ENCODE peak calls at places on chromosomes 2 and 18, in ten cellular contexts. One of them, this sample, is unnamed.

GRCh38 chr2:53362934-53363333 is 404.7 kb upstream of the CHAC2 start:
- DNase-seq in NCI-H2081 treated with DMSO at 0.1 percent for 48 hours: no peak
- DNase-seq in pons: no peak
- DNase-seq in skeletal muscle cell: no peak
- DNase-seq in NCI-H1105: no peak
- DNase-seq in B cell: no peak
- DNase-seq in activated CD4-positive, CD25-positive, alpha-beta regulatory T cell treated with anti-CD3 and anti-CD28 coated beads, Interleukin-2, amount 50 U/mL, for 72 hours: no peak
- DNase-seq in RWPE1: no peak
- DNase-seq in naive B cell: no peak
- DNase-seq in occipital lobe: no peak
- DNase-seq in this sample: no peak

GRCh38 chr2:84946204-84947009 is 24.6 kb upstream of the KCMF1 start:
- DNase-seq in skeletal muscle cell: peak
- DNase-seq in activated CD4-positive, CD25-positive, alpha-beta regulatory T cell treated with anti-CD3 and anti-CD28 coated beads, Interleukin-2, amount 50 U/mL, for 72 hours: peak
- DNase-seq in B cell: peak
- DNase-seq in pons: peak
- DNase-seq in RWPE1: peak
- DNase-seq in NCI-H2081 treated with DMSO at 0.1 percent for 48 hours: no peak
- DNase-seq in naive B cell: peak
- DNase-seq in occipital lobe: no peak
- DNase-seq in NCI-H1105: no peak
- DNase-seq in this sample: peak

GRCh38 chr2:108348816-108349570 is 28.8 kb upstream of the SULT1C4 start:
- DNase-seq in B cell: no peak
- DNase-seq in naive B cell: no peak
- DNase-seq in activated CD4-positive, CD25-positive, alpha-beta regulatory T cell treated with anti-CD3 and anti-CD28 coated beads, Interleukin-2, amount 50 U/mL, for 72 hours: no peak
- DNase-seq in NCI-H1105: no peak
- DNase-seq in pons: no peak
- DNase-seq in NCI-H2081 treated with DMSO at 0.1 percent for 48 hours: no peak
- DNase-seq in occipital lobe: no peak
- DNase-seq in skeletal muscle cell: no peak
- DNase-seq in RWPE1: no peak
- DNase-seq in this sample: no peak

GRCh38 chr18:63890950-63891304 is 3.4 kb downstream of the SERPINB2 start:
- DNase-seq in NCI-H1105: no peak
- DNase-seq in skeletal muscle cell: no peak
- DNase-seq in occipital lobe: no peak
- DNase-seq in NCI-H2081 treated with DMSO at 0.1 percent for 48 hours: no peak
- DNase-seq in B cell: no peak
- DNase-seq in activated CD4-positive, CD25-positive, alpha-beta regulatory T cell treated with anti-CD3 and anti-CD28 coated beads, Interleukin-2, amount 50 U/mL, for 72 hours: no peak
- DNase-seq in RWPE1: no peak
- DNase-seq in naive B cell: no peak
- DNase-seq in pons: peak
- DNase-seq in this sample: no peak

GRCh38 chr2:70480468-70480867 is 73.2 kb downstream of the TGFA start:
- DNase-seq in NCI-H2081 treated with DMSO at 0.1 percent for 48 hours: no peak
- DNase-seq in naive B cell: no peak
- DNase-seq in B cell: no peak
- DNase-seq in occipital lobe: no peak
- DNase-seq in activated CD4-positive, CD25-positive, alpha-beta regulatory T cell treated with anti-CD3 and anti-CD28 coated beads, Interleukin-2, amount 50 U/mL, for 72 hours: no peak
- DNase-seq in skeletal muscle cell: no peak
- DNase-seq in RWPE1: no peak
- DNase-seq in NCI-H1105: no peak
- DNase-seq in pons: no peak
- DNase-seq in this sample: no peak

GRCh38 chr2:231181848-231182247 is 16.6 kb upstream of the ARMC9 start:
- DNase-seq in activated CD4-positive, CD25-positive, alpha-beta regulatory T cell treated with anti-CD3 and anti-CD28 coated beads, Interleukin-2, amount 50 U/mL, for 72 hours: no peak
- DNase-seq in RWPE1: no peak
- DNase-seq in B cell: peak
- DNase-seq in naive B cell: peak
- DNase-seq in NCI-H2081 treated with DMSO at 0.1 percent for 48 hours: no peak
- DNase-seq in occipital lobe: no peak
- DNase-seq in skeletal muscle cell: no peak
- DNase-seq in NCI-H1105: no peak
- DNase-seq in pons: peak
- DNase-seq in this sample: no peak

GRCh38 chr2:75527676-75528075 is 33.1 kb downstream of the EVA1A start:
- DNase-seq in NCI-H1105: no peak
- DNase-seq in skeletal muscle cell: no peak
- DNase-seq in naive B cell: no peak
- DNase-seq in occipital lobe: no peak
- DNase-seq in RWPE1: no peak
- DNase-seq in B cell: no peak
- DNase-seq in activated CD4-positive, CD25-positive, alpha-beta regulatory T cell treated with anti-CD3 and anti-CD28 coated beads, Interleukin-2, amount 50 U/mL, for 72 hours: no peak
- DNase-seq in NCI-H2081 treated with DMSO at 0.1 percent for 48 hours: no peak
- DNase-seq in pons: no peak
- DNase-seq in this sample: no peak

GRCh38 chr2:96806468-96807126 is 9.5 kb upstream of the CNNM3 start:
- DNase-seq in skeletal muscle cell: no peak
- DNase-seq in activated CD4-positive, CD25-positive, alpha-beta regulatory T cell treated with anti-CD3 and anti-CD28 coated beads, Interleukin-2, amount 50 U/mL, for 72 hours: no peak
- DNase-seq in B cell: peak
- DNase-seq in occipital lobe: no peak
- DNase-seq in NCI-H2081 treated with DMSO at 0.1 percent for 48 hours: no peak
- DNase-seq in pons: no peak
- DNase-seq in RWPE1: no peak
- DNase-seq in naive B cell: peak
- DNase-seq in NCI-H1105: no peak
- DNase-seq in this sample: no peak

GRCh38 chr2:240582781-240583180 is 3.8 kb upstream of the CAPN10 start:
- DNase-seq in RWPE1: no peak
- DNase-seq in NCI-H2081 treated with DMSO at 0.1 percent for 48 hours: no peak
- DNase-seq in naive B cell: no peak
- DNase-seq in pons: no peak
- DNase-seq in skeletal muscle cell: no peak
- DNase-seq in occipital lobe: no peak
- DNase-seq in activated CD4-positive, CD25-positive, alpha-beta regulatory T cell treated with anti-CD3 and anti-CD28 coated beads, Interleukin-2, amount 50 U/mL, for 72 hours: no peak
- DNase-seq in B cell: no peak
- DNase-seq in NCI-H1105: no peak
- DNase-seq in this sample: no peak

GRCh38 chr2:88131201-88131998 is 3.5 kb upstream of the FABP1 start:
- DNase-seq in naive B cell: no peak
- DNase-seq in pons: no peak
- DNase-seq in RWPE1: no peak
- DNase-seq in activated CD4-positive, CD25-positive, alpha-beta regulatory T cell treated with anti-CD3 and anti-CD28 coated beads, Interleukin-2, amount 50 U/mL, for 72 hours: no peak
- DNase-seq in occipital lobe: no peak
- DNase-seq in skeletal muscle cell: no peak
- DNase-seq in NCI-H1105: no peak
- DNase-seq in NCI-H2081 treated with DMSO at 0.1 percent for 48 hours: no peak
- DNase-seq in B cell: no peak
- DNase-seq in this sample: no peak

GRCh38 chr2:168470880-168471475 is 14.9 kb downstream of the CERS6 start:
- DNase-seq in pons: no peak
- DNase-seq in NCI-H2081 treated with DMSO at 0.1 percent for 48 hours: no peak
- DNase-seq in activated CD4-positive, CD25-positive, alpha-beta regulatory T cell treated with anti-CD3 and anti-CD28 coated beads, Interleukin-2, amount 50 U/mL, for 72 hours: no peak
- DNase-seq in RWPE1: no peak
- DNase-seq in naive B cell: no peak
- DNase-seq in B cell: no peak
- DNase-seq in NCI-H1105: no peak
- DNase-seq in skeletal muscle cell: no peak
- DNase-seq in occipital lobe: no peak
- DNase-seq in this sample: no peak

GRCh38 chr18:12410121-12410520 is 2.4 kb downstream of the PRELID3A start:
- DNase-seq in occipital lobe: no peak
- DNase-seq in skeletal muscle cell: no peak
- DNase-seq in NCI-H2081 treated with DMSO at 0.1 percent for 48 hours: no peak
- DNase-seq in B cell: no peak
- DNase-seq in NCI-H1105: no peak
- DNase-seq in RWPE1: no peak
- DNase-seq in naive B cell: no peak
- DNase-seq in pons: no peak
- DNase-seq in activated CD4-positive, CD25-positive, alpha-beta regulatory T cell treated with anti-CD3 and anti-CD28 coated beads, Interleukin-2, amount 50 U/mL, for 72 hours: no peak
- DNase-seq in this sample: no peak

GRCh38 chr2:160229591-160229990 is 29.5 kb upstream of the ITGB6 start:
- DNase-seq in B cell: no peak
- DNase-seq in occipital lobe: no peak
- DNase-seq in RWPE1: no peak
- DNase-seq in NCI-H1105: no peak
- DNase-seq in pons: no peak
- DNase-seq in activated CD4-positive, CD25-positive, alpha-beta regulatory T cell treated with anti-CD3 and anti-CD28 coated beads, Interleukin-2, amount 50 U/mL, for 72 hours: no peak
- DNase-seq in naive B cell: no peak
- DNase-seq in skeletal muscle cell: no peak
- DNase-seq in NCI-H2081 treated with DMSO at 0.1 percent for 48 hours: no peak
- DNase-seq in this sample: no peak

GRCh38 chr18:26133652-26134051 is at the start of gene PSMA8:
- DNase-seq in NCI-H1105: no peak
- DNase-seq in pons: no peak
- DNase-seq in skeletal muscle cell: no peak
- DNase-seq in occipital lobe: no peak
- DNase-seq in B cell: peak
- DNase-seq in RWPE1: no peak
- DNase-seq in NCI-H2081 treated with DMSO at 0.1 percent for 48 hours: no peak
- DNase-seq in naive B cell: peak
- DNase-seq in activated CD4-positive, CD25-positive, alpha-beta regulatory T cell treated with anti-CD3 and anti-CD28 coated beads, Interleukin-2, amount 50 U/mL, for 72 hours: peak
- DNase-seq in this sample: peak

GRCh38 chr2:178266445-178266844 is 72.1 kb downstream of the OSBPL6 start:
- DNase-seq in RWPE1: no peak
- DNase-seq in skeletal muscle cell: no peak
- DNase-seq in B cell: no peak
- DNase-seq in NCI-H2081 treated with DMSO at 0.1 percent for 48 hours: no peak
- DNase-seq in occipital lobe: no peak
- DNase-seq in naive B cell: no peak
- DNase-seq in NCI-H1105: no peak
- DNase-seq in activated CD4-positive, CD25-positive, alpha-beta regulatory T cell treated with anti-CD3 and anti-CD28 coated beads, Interleukin-2, amount 50 U/mL, for 72 hours: no peak
- DNase-seq in pons: no peak
- DNase-seq in this sample: no peak

GRCh38 chr2:191369034-191369433 is 123.8 kb downstream of the MYO1B start:
- DNase-seq in occipital lobe: no peak
- DNase-seq in B cell: peak
- DNase-seq in NCI-H2081 treated with DMSO at 0.1 percent for 48 hours: no peak
- DNase-seq in naive B cell: no peak
- DNase-seq in skeletal muscle cell: no peak
- DNase-seq in RWPE1: peak
- DNase-seq in NCI-H1105: no peak
- DNase-seq in pons: no peak
- DNase-seq in activated CD4-positive, CD25-positive, alpha-beta regulatory T cell treated with anti-CD3 and anti-CD28 coated beads, Interleukin-2, amount 50 U/mL, for 72 hours: no peak
- DNase-seq in this sample: no peak

GRCh38 chr18:21857871-21858270 is 117.3 kb downstream of the MIB1 start:
- DNase-seq in pons: no peak
- DNase-seq in activated CD4-positive, CD25-positive, alpha-beta regulatory T cell treated with anti-CD3 and anti-CD28 coated beads, Interleukin-2, amount 50 U/mL, for 72 hours: no peak
- DNase-seq in RWPE1: no peak
- DNase-seq in B cell: no peak
- DNase-seq in occipital lobe: no peak
- DNase-seq in naive B cell: no peak
- DNase-seq in NCI-H2081 treated with DMSO at 0.1 percent for 48 hours: no peak
- DNase-seq in NCI-H1105: no peak
- DNase-seq in skeletal muscle cell: no peak
- DNase-seq in this sample: no peak

GRCh38 chr2:178088774-178089173 is 16.2 kb upstream of the PDE11A start:
- DNase-seq in RWPE1: no peak
- DNase-seq in skeletal muscle cell: no peak
- DNase-seq in naive B cell: no peak
- DNase-seq in activated CD4-positive, CD25-positive, alpha-beta regulatory T cell treated with anti-CD3 and anti-CD28 coated beads, Interleukin-2, amount 50 U/mL, for 72 hours: no peak
- DNase-seq in NCI-H1105: no peak
- DNase-seq in occipital lobe: no peak
- DNase-seq in pons: no peak
- DNase-seq in NCI-H2081 treated with DMSO at 0.1 percent for 48 hours: no peak
- DNase-seq in B cell: no peak
- DNase-seq in this sample: no peak